ENCODE peak calls at places on chromosomes 16 and 17, in five cellular contexts. X is GM12878, O is kidney, U is MM.1S, F is K562. Q is an unnamed sample.
A peak's percentile ranks its signal among the peaks of the same experiment; 100 is the strongest.

GRCh38 chr16:76683051-76683450 is 405.9 kb downstream of the CNTNAP4 start:
- DNase-seq in X (no peak), O (no peak), U (no peak), F (no peak), Q (peak; percentile 69)

GRCh38 chr17:32695864-32696263 is 181.1 kb downstream of the MYO1D start:
- DNase-seq in X (no peak), O (no peak), U (no peak), F (no peak), Q (no peak)

GRCh38 chr16:23969468-23970297 is 133.9 kb downstream of the PRKCB start:
- DNase-seq in X (no peak), O (no peak), U (no peak), F (no peak), Q (no peak)

GRCh38 chr17:13031718-13032350 is 14.0 kb upstream of the ELAC2 start:
- DNase-seq in X (no peak), O (no peak), U (peak; percentile 49), F (peak; percentile 72), Q (peak; percentile 86)

GRCh38 chr16:78735337-78735736 is 635.9 kb downstream of the WWOX start:
- DNase-seq in X (no peak), O (no peak), U (no peak), F (no peak), Q (no peak)

GRCh38 chr17:77319211-77320031 is 178.7 kb downstream of the SEC14L1 start:
- DNase-seq in X (no peak), O (peak; percentile 96), U (peak; percentile 86), F (peak; percentile 89), Q (peak; percentile 86)

GRCh38 chr16:80299416-80299815 is 241.4 kb upstream of the DYNLRB2 start:
- DNase-seq in X (no peak), O (no peak), U (no peak), F (no peak), Q (no peak)

GRCh38 chr17:33712120-33712519 is 419.0 kb upstream of the ASIC2 start:
- DNase-seq in X (no peak), O (no peak), U (no peak), F (no peak), Q (peak; percentile 71)

GRCh38 chr17:12180644-12181261 is 160.1 kb downstream of the MAP2K4 start:
- DNase-seq in X (peak; percentile 0), O (no peak), U (peak; percentile 44), F (peak; percentile 27), Q (peak; percentile 69)

GRCh38 chr17:31318298-31319190 is 2.9 kb downstream of the EVI2A start:
- DNase-seq in X (peak; percentile 63), O (no peak), U (peak; percentile 66), F (no peak), Q (no peak)

GRCh38 chr17:42845918-42846593 is 1.7 kb downstream of the AOC2 start:
- DNase-seq in X (no peak), O (no peak), U (no peak), F (no peak), Q (no peak)

GRCh38 chr17:44350733-44351226 is 5.7 kb downstream of the GRN start:
- DNase-seq in X (peak; percentile 27), O (peak; percentile 87), U (peak; percentile 64), F (peak; percentile 79), Q (peak; percentile 96)

GRCh38 chr16:27822529-27823437 is 240.7 kb downstream of the GSG1L start:
- DNase-seq in X (no peak), O (no peak), U (no peak), F (no peak), Q (peak; percentile 19)

GRCh38 chr17:34579017-34579946 is at the start of gene TMEM132E:
- DNase-seq in X (no peak), O (peak; percentile 82), U (no peak), F (no peak), Q (peak; percentile 87)

GRCh38 chr17:8630227-8630801 is at the start of gene MYH10:
- DNase-seq in X (no peak), O (no peak), U (peak; percentile 10), F (peak; percentile 32), Q (no peak)

GRCh38 chr17:45312477-45313418 is 4.1 kb downstream of the MAP3K14 start:
- DNase-seq in X (no peak), O (no peak), U (no peak), F (no peak), Q (peak; percentile 45)

GRCh38 chr17:57747221-57748017 is 2.3 kb upstream of the CCDC182 start:
- DNase-seq in X (no peak), O (no peak), U (peak; percentile 60), F (peak; percentile 62), Q (peak; percentile 78)

GRCh38 chr17:32114536-32114935 is 27.8 kb upstream of the RHOT1 start:
- DNase-seq in X (no peak), O (no peak), U (no peak), F (no peak), Q (no peak)

GRCh38 chr16:66832190-66832589 is 1.4 kb upstream of the NAE1 start:
- DNase-seq in X (no peak), O (no peak), U (no peak), F (no peak), Q (no peak)

GRCh38 chr17:28467456-28468025 is 5.9 kb upstream of the SLC13A2 start:
- DNase-seq in X (no peak), O (no peak), U (no peak), F (no peak), Q (no peak)

GRCh38 chr17:75643033-75644017 is 10.1 kb downstream of the SMIM5 start:
- DNase-seq in X (no peak), O (peak; percentile 47), U (no peak), F (no peak), Q (peak; percentile 74)

GRCh38 chr17:40777971-40778370 is 4.4 kb downstream of the KRT27 start:
- DNase-seq in X (no peak), O (no peak), U (no peak), F (no peak), Q (no peak)

GRCh38 chr17:82892869-82893565 is 53.2 kb upstream of the ZNF750 start:
- DNase-seq in X (no peak), O (peak; percentile 91), U (no peak), F (no peak), Q (no peak)

GRCh38 chr16:14303654-14304394 is 232.7 kb downstream of the MRTFB start:
- DNase-seq in X (no peak), O (no peak), U (no peak), F (peak; percentile 38), Q (peak; percentile 75)

GRCh38 chr17:6450926-6451717 is 6.9 kb downstream of the PIMREG start:
- DNase-seq in X (no peak), O (no peak), U (no peak), F (peak; percentile 13), Q (no peak)

GRCh38 chr17:2821868-2822267 is 25.6 kb downstream of the RAP1GAP2 start:
- DNase-seq in X (no peak), O (no peak), U (no peak), F (no peak), Q (peak; percentile 61)

GRCh38 chr17:72602517-72603345 is 481.9 kb downstream of the SOX9 start:
- DNase-seq in X (no peak), O (peak; percentile 94), U (peak; percentile 92), F (no peak), Q (peak; percentile 89)

GRCh38 chr17:2034806-2035548 is 5.0 kb downstream of the DPH1 start:
- DNase-seq in X (no peak), O (no peak), U (no peak), F (no peak), Q (no peak)

GRCh38 chr16:53055603-53056527 is 1.1 kb downstream of the CHD9 start:
- DNase-seq in X (no peak), O (no peak), U (peak; percentile 45), F (peak; percentile 59), Q (peak; percentile 84)

GRCh38 chr17:50946223-50946890 is 80.2 kb upstream of the TOB1 start:
- DNase-seq in X (no peak), O (no peak), U (no peak), F (no peak), Q (peak; percentile 57)

GRCh38 chr17:56165017-56165720 is 11.9 kb downstream of the ANKFN1 start:
- DNase-seq in X (no peak), O (no peak), U (no peak), F (no peak), Q (no peak)

GRCh38 chr17:40453881-40454630 is 10.8 kb downstream of the IGFBP4 start:
- DNase-seq in X (no peak), O (peak; percentile 62), U (no peak), F (no peak), Q (no peak)

GRCh38 chr16:15054357-15055140 is 1.3 kb downstream of the NTAN1 start:
- DNase-seq in X (no peak), O (no peak), U (no peak), F (no peak), Q (no peak)

DNA sequence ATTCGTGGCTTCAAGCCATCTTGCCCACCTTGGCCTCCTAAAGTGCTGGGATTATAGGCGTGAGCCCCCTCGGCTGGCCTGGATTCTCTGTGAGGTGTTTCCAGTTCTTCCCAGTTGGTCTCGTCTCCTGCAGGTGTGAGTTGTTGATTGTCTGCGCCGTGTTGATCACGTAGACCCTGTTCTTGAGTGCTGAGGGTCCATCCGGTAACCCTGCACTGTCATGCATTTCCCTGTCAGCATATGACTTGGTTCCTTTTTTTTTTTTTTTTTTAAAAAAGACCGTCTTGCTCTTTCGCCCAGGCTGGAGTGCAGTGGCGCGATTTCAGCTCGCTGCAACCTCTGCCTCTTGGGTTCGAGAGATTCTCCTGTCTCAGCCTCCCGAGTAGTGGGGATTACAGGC is 17.2 kb downstream of the MGRN1 start:
- DNase-seq in X (no peak), O (no peak), U (no peak), F (no peak), Q (no peak)
- H3K9ac ChIP-seq in X (no peak overlapping the region), O (no peak overlapping the region), U (no peak overlapping the region), F (no peak overlapping the region), Q (no peak overlapping the region)

GRCh38 chr17:21380659-21381058 is 4.5 kb downstream of the KCNJ12 start:
- DNase-seq in X (no peak), O (no peak), U (no peak), F (no peak), Q (no peak)
- H3K4me3 ChIP-seq in X (no peak overlapping the region), O (no peak overlapping the region), U (no peak overlapping the region), F (no peak overlapping the region), Q (no peak overlapping the region)

GRCh38 chr16:51150159-51150893 is 744 bp downstream of the SALL1 start:
- DNase-seq in X (no peak), O (no peak), U (no peak), F (no peak), Q (peak; percentile 76)

GRCh38 chr16:51148674-51149228 is 2.3 kb downstream of the SALL1 start:
- DNase-seq in X (no peak), O (no peak), U (no peak), F (no peak), Q (no peak)

GRCh38 chr16:51149251-51149661 is 1.8 kb downstream of the SALL1 start:
- DNase-seq in X (no peak), O (no peak), U (no peak), F (no peak), Q (peak; percentile 48)

GRCh38 chr16:51150894-51151320 is at the start of gene SALL1:
- DNase-seq in X (no peak), O (no peak), U (no peak), F (no peak), Q (peak; percentile 69)

GRCh38 chr16:51149721-51150158 is 1.3 kb downstream of the SALL1 start:
- DNase-seq in X (no peak), O (no peak), U (no peak), F (no peak), Q (peak; percentile 67)
- H3K4me1 ChIP-seq in X (no peaks in the 10 kb centered on the region), O (peaks cover under 1% of the 10 kb centered on the region), U (no peaks in the 10 kb centered on the region), F (no peaks in the 10 kb centered on the region), Q (peaks cover 13% of the 10 kb centered on the region)

DNA sequence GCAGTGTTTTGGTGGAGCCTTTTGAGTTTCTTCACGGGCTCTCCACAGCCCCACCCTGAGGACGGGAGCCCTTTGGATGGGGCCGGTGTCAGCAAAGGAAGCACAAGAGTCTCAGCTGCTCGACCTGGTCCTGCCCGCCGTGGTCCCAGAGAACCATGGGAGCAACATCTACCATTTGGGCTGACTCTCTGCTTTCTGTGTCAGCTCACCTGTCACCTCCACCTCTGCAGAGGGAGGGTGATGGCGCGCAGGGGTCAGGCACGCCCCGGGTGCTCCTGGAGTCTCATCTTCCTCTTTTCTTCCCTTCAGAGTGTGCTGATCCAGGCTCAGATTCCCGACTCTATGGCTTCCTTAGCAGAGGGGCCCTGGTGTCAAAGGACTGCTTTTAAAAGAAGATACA is 171.7 kb downstream of the LAT start:
- DNase-seq in X (no peak), O (no peak), U (no peak), F (no peak), Q (peak; percentile 71)
- H3K9ac ChIP-seq in X (no peak overlapping the region), O (no peak overlapping the region), U (no peak overlapping the region), F (no peak overlapping the region), Q (no peak overlapping the region)

Q was measured in endodermal cell.